ENCODE peak calls at places on chromosomes 1 and 21, in nine cellular contexts. O is esophagus squamous epithelium; J is choroid plexus epithelial cell; X is neural progenitor cell; K is CD8-positive, alpha-beta T cell; D is fibroblast of pulmonary artery; W is GM06990; Y is heart left ventricle; E is suprapubic skin. P is an unnamed sample.

GRCh38 chr1:93080424-93080823 is 1.3 kb downstream of the MTF2 start:
- DNase-seq in X (peak), E (no peak), Y (no peak), O (no peak), W (peak), J (peak), D (peak), K (no peak), P (peak)

GRCh38 chr1:219477861-219478260 is 135.0 kb downstream of the ZC3H11B start:
- DNase-seq in J (no peak), W (no peak), D (no peak), E (no peak), Y (no peak), K (no peak), X (no peak), O (no peak), P (no peak)

GRCh38 chr1:67684526-67685066 is 405 bp upstream of the GADD45A start:
- DNase-seq in Y (no peak), J (no peak), D (no peak), E (no peak), K (no peak), O (no peak), W (no peak), X (no peak), P (no peak)

GRCh38 chr21:45291613-45292398 is 4.1 kb upstream of the POFUT2 start:
- DNase-seq in X (no peak), D (no peak), J (no peak), O (no peak), W (no peak), E (peak), K (no peak), Y (no peak), P (no peak)

GRCh38 chr1:77975907-77976306 is 3.0 kb downstream of the FUBP1 start:
- DNase-seq in O (no peak), X (no peak), Y (no peak), D (no peak), E (no peak), K (no peak), W (no peak), J (no peak), P (peak)

GRCh38 chr21:26842976-26843911 is 2.0 kb downstream of the ADAMTS1 start:
- DNase-seq in D (peak), X (peak), E (peak), K (no peak), J (peak), W (no peak), Y (peak), O (no peak), P (peak)

GRCh38 chr21:31921079-31921478 is 48.3 kb downstream of the HUNK start:
- DNase-seq in Y (no peak), E (no peak), K (no peak), X (no peak), D (no peak), W (no peak), J (no peak), O (no peak), P (no peak)

GRCh38 chr1:92365378-92366044 is 66.7 kb downstream of the RPAP2 start:
- DNase-seq in O (no peak), Y (no peak), E (no peak), X (no peak), K (no peak), W (no peak), D (no peak), J (no peak), P (no peak)

GRCh38 chr1:150332651-150333290 is 11.4 kb downstream of the PRPF3 start:
- DNase-seq in D (no peak), K (no peak), J (no peak), E (no peak), O (no peak), Y (no peak), W (no peak), X (no peak), P (no peak)

GRCh38 chr1:225809842-225810578 is at the start of gene EPHX1:
- DNase-seq in J (peak), D (peak), Y (peak), K (peak), W (peak), O (no peak), X (peak), E (peak), P (peak)

GRCh38 chr1:109151146-109151545 is 37.2 kb downstream of the ELAPOR1 start:
- DNase-seq in K (no peak), Y (peak), D (peak), X (peak), O (no peak), W (no peak), E (no peak), J (peak), P (peak)

GRCh38 chr1:152871731-152872126 is 6.4 kb upstream of the SMCP start:
- DNase-seq in O (no peak), D (no peak), J (no peak), K (no peak), X (no peak), Y (no peak), E (no peak), W (no peak), P (no peak)

GRCh38 chr1:181043025-181043880 is 9.5 kb downstream of the MR1 start:
- DNase-seq in X (no peak), J (peak), Y (no peak), E (no peak), K (no peak), O (no peak), D (peak), W (no peak), P (no peak)

GRCh38 chr1:172745014-172745413 is 86.1 kb downstream of the FASLG start:
- DNase-seq in W (peak), O (no peak), D (peak), X (peak), E (no peak), J (peak), K (no peak), Y (no peak), P (peak)

GRCh38 chr1:4512622-4513021 is 141.8 kb upstream of the AJAP1 start:
- DNase-seq in E (no peak), K (no peak), W (no peak), Y (peak), O (no peak), D (no peak), J (no peak), X (no peak), P (no peak)

GRCh38 chr1:26597629-26598039 is 68.1 kb downstream of the RPS6KA1 start:
- DNase-seq in K (no peak), X (peak), W (no peak), Y (no peak), D (peak), E (no peak), O (no peak), J (peak), P (peak)

GRCh38 chr1:221858758-221859157 is 116.9 kb upstream of the DUSP10 start:
- DNase-seq in W (no peak), D (peak), K (no peak), O (no peak), J (peak), Y (no peak), E (no peak), X (no peak), P (peak)

GRCh38 chr1:192087334-192087733 is 70.9 kb upstream of the RGS18 start:
- DNase-seq in X (no peak), D (no peak), W (no peak), Y (no peak), O (no peak), E (no peak), J (no peak), K (no peak), P (no peak)

GRCh38 chr1:54800899-54801759 is at the start of gene TTC22:
- DNase-seq in J (no peak), X (peak), D (no peak), Y (no peak), E (peak), W (peak), K (peak), O (no peak), P (no peak)

GRCh38 chr1:63319069-63320023 is 3.0 kb upstream of the FOXD3 start:
- DNase-seq in E (no peak), O (no peak), W (no peak), K (no peak), Y (no peak), D (no peak), J (no peak), X (peak), P (no peak)

GRCh38 chr1:27650527-27651175 is 15.7 kb upstream of the FGR start:
- DNase-seq in Y (no peak), J (peak), K (no peak), W (no peak), D (peak), O (no peak), X (peak), E (no peak), P (peak)

GRCh38 chr1:71658295-71658694 is 577.5 kb upstream of the ZRANB2 start:
- DNase-seq in X (no peak), W (no peak), J (no peak), Y (no peak), K (no peak), O (no peak), D (peak), E (no peak), P (no peak)

GRCh38 chr21:46393941-46394818 is 64.5 kb upstream of the DIP2A start:
- DNase-seq in Y (no peak), W (no peak), X (no peak), J (peak), O (no peak), E (no peak), K (no peak), D (no peak), P (peak)

GRCh38 chr1:236098267-236098666 is 33.4 kb upstream of the NID1 start:
- DNase-seq in Y (no peak), E (no peak), O (no peak), J (no peak), D (no peak), W (no peak), K (no peak), X (no peak), P (no peak)

GRCh38 chr1:228346731-228347130 is 59.9 kb downstream of the TRIM11 start:
- DNase-seq in K (no peak), O (no peak), Y (peak), E (no peak), W (no peak), J (no peak), D (no peak), X (no peak), P (no peak)

GRCh38 chr21:44478124-44478800 is 23.0 kb downstream of the LRRC3 start:
- DNase-seq in J (no peak), X (no peak), D (no peak), W (no peak), Y (no peak), E (no peak), O (no peak), K (no peak), P (no peak)

GRCh38 chr1:192763756-192764155 is 45.1 kb upstream of the RGS2 start:
- DNase-seq in O (no peak), Y (no peak), D (peak), E (no peak), J (peak), W (no peak), K (no peak), X (no peak), P (peak)

GRCh38 chr1:6248798-6249731 is 5.1 kb downstream of the HES3 start:
- DNase-seq in W (no peak), K (no peak), D (no peak), X (peak), O (no peak), E (no peak), Y (no peak), J (no peak), P (no peak)
- H3K4me3 ChIP-seq in W (no peak), K (no peak), D (no peak), X (peak), O (peak), E (peak), Y (peak), J (no peak), P (no peak)

DNA sequence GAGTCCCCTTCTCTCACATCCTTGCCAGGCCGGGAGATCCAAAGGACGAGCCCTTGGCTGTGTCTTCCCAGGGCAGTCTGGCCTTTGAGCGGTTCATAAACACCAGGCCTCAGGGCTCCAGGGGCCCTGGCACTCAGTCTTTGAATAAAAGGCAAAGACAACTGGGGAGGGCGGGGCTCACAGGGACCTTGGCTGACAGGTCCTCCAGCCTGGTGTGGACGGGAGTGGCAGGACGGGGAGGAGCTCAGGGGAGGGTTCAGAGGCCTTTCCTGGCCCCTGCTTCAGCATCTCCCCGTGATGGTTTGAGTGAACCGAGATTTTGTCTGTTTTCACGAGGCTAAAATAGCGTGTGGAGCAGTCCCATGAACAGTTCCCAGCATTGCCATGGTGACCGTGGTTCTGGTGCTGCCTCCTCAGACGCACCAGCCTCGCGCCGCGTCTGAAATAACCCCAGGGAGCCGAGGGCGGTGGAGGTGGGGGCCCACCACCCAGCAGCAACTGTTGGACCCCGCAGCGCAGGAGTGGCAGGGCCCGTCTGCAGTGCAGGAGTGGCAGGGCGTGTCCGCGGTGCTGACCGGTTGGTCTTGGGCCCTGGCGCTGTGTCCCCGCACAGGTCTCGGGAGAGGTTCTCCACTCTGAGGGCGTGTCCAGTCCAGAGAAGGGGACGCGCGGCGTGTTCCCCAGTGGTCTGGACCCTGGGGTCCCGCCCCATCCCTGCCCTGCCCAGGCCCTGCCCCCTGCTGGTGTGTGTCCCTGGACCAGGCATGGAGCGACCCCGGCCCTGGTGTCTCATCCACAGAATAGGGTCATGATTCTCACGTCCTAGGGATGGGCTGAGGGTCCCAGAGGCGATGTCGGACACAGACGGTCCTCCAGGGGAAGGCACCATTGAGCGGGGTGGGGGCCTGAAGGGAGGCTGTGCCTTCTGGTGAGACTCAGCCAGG is 7.1 kb upstream of the PRKCZ start:
- DNase-seq in W (no peak), E (no peak), K (no peak), Y (no peak), X (no peak), D (no peak), O (no peak), J (no peak), P (no peak)
- TF ChIP-seq CTCF in W (no peak), E (no peak), K (no peak), Y (no peak), X (no peak), D (no peak), O (no peak), J (no peak), P (peak)

GRCh38 chr1:116769050-116769449 is 14.8 kb downstream of the CD2 start:
- DNase-seq in O (no peak), W (peak), Y (no peak), E (no peak), J (no peak), D (no peak), K (no peak), X (no peak), P (no peak)

GRCh38 chr1:116769561-116769977 is 15.3 kb downstream of the CD2 start:
- DNase-seq in K (no peak), Y (no peak), E (no peak), W (peak), D (peak), X (no peak), J (peak), O (no peak), P (peak)

GRCh38 chr1:116767782-116768382 is 13.7 kb downstream of the CD2 start:
- DNase-seq in X (no peak), K (no peak), J (no peak), O (no peak), E (no peak), D (no peak), W (no peak), Y (no peak), P (no peak)

GRCh38 chr1:116766616-116767469 is 12.6 kb downstream of the CD2 start:
- DNase-seq in D (no peak), J (no peak), W (no peak), E (no peak), K (no peak), O (no peak), X (no peak), Y (no peak), P (no peak)

DNA sequence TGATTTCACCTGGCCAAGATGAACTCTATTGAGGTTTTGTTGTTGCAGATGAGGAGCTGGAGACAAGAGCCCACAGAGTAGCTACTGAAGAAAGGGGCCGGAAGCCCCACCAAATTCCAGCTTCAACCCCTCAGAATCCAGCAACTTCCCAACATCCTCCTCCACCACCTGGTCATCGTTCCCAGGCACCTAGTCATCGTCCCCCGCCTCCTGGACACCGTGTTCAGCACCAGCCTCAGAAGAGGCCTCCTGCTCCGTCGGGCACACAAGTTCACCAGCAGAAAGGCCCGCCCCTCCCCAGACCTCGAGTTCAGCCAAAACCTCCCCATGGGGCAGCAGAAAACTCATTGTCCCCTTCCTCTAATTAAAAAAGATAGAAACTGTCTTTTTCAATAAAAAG is 14.2 kb downstream of the CD2 start:
- DNase-seq in K (no peak), W (no peak), D (no peak), J (no peak), O (no peak), X (no peak), Y (no peak), E (no peak), P (no peak)
- H3K4me3 ChIP-seq in K (no peak), W (no peak), D (no peak), J (no peak), O (no peak), X (no peak), Y (no peak), E (no peak), P (no peak)

GRCh38 chr1:117928881-117929339 is 511 bp downstream of the GDAP2 start:
- DNase-seq in W (no peak), D (peak), Y (peak), J (peak), K (no peak), X (peak), E (peak), O (no peak), P (peak)
- TF ChIP-seq CTCF in W (no peak), D (peak), Y (no peak), J (peak), K (no peak), X (peak), E (no peak), O (no peak), P (peak)

DNA sequence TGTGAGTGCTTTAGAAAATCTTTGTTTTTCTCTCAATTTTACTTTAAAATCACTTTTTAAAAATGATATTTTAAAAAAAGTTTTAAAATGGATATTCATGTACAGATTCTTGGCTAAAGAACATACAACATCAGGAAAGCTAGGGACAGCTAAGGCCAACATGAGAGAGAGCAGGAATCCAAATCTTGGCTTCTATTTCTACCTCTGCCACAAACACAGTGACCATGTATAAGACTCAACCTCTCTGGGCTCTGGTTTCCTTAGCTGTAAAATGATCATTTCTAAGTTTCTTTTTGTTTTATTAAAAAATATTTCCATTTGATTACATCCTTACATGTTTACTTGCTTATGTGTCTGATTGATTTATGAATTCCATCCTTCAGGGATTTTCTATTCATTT is 1.2 kb downstream of the VCAM1 start:
- DNase-seq in J (no peak), E (no peak), K (no peak), W (no peak), X (no peak), D (no peak), O (no peak), Y (no peak), P (no peak)
- H3K4me3 ChIP-seq in J (peak), E (peak), K (no peak), W (peak), X (no peak), D (peak), O (peak), Y (peak), P (peak)

GRCh38 chr1:40780678-40781613 is 2.6 kb upstream of the KCNQ4 start:
- DNase-seq in D (no peak), K (no peak), E (no peak), J (no peak), O (no peak), W (no peak), Y (no peak), X (no peak), P (no peak)

GRCh38 chr1:40783001-40783905 is at the start of gene KCNQ4:
- DNase-seq in O (no peak), Y (peak), X (peak), W (no peak), J (no peak), E (no peak), K (no peak), D (no peak), P (no peak)

GRCh38 chr1:40784141-40784770 is 669 bp downstream of the KCNQ4 start:
- DNase-seq in Y (no peak), K (no peak), J (no peak), E (no peak), D (no peak), W (no peak), O (no peak), X (peak), P (no peak)

GRCh38 chr1:40781614-40781971 is 2.0 kb upstream of the KCNQ4 start:
- DNase-seq in X (no peak), J (no peak), O (no peak), K (no peak), D (no peak), E (no peak), W (no peak), Y (no peak), P (no peak)

GRCh38 chr1:40782371-40782956 is 1.1 kb upstream of the KCNQ4 start:
- DNase-seq in Y (no peak), W (no peak), O (no peak), D (no peak), J (no peak), X (peak), K (no peak), E (no peak), P (peak)
- TF ChIP-seq CTCF in Y (no peak), W (no peak), O (no peak), D (no peak), J (peak), X (peak), K (no peak), E (no peak), P (peak)

GRCh38 chr1:18686540-18686939 is 55.9 kb downstream of the PAX7 start:
- DNase-seq in D (no peak), W (no peak), O (no peak), X (no peak), K (no peak), E (no peak), J (no peak), Y (no peak), P (no peak)

GRCh38 chr1:18681423-18681835 is 50.8 kb downstream of the PAX7 start:
- DNase-seq in X (peak), E (no peak), J (peak), O (no peak), D (peak), Y (no peak), W (no peak), K (no peak), P (no peak)

GRCh38 chr1:18682375-18682774 is 51.7 kb downstream of the PAX7 start:
- DNase-seq in K (no peak), X (no peak), W (no peak), Y (no peak), D (no peak), O (no peak), E (no peak), J (no peak), P (no peak)

DNA sequence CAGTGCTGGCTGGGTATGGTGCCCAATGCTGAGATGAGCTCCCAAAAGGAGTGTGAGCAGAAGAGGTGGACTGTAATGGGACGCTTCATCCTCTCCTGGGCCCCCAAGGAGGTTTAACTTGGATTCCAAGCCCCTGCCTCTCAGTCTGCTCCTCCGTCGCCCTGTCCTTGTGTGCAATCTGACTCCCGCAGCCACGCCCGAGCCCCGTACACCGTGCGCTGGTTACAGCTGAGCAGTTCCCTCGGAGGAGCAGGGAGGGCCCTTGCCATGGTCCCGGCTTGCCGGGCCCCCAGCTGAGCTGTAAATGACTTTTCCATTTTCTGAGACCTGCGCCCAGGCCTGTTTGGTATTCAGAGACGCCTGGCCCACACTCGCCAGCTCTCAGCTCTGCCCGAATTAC is 53.7 kb downstream of the PAX7 start:
- DNase-seq in O (no peak), X (no peak), K (no peak), D (no peak), W (no peak), J (no peak), Y (no peak), E (no peak), P (no peak)
- H3K4me3 ChIP-seq in O (no peak), X (no peak), K (no peak), D (no peak), W (no peak), J (no peak), Y (no peak), E (no peak), P (no peak)

GRCh38 chr1:224170748-224171478 is 12.1 kb upstream of the DEGS1 start:
- DNase-seq in D (peak), J (peak), O (no peak), X (peak), K (no peak), Y (no peak), W (no peak), E (no peak), P (peak)
- TF ChIP-seq CTCF in D (peak), J (peak), O (no peak), X (peak), K (peak), Y (peak), W (peak), E (peak), P (peak)